ENCODE peak calls at places on chromosomes 4 and X, in four cellular contexts. E is uterus, T is tibial nerve, L is H1. S is an unnamed sample.

GRCh38 chr4:41546638-41547037 is 8.7 kb downstream of the LIMCH1 start:
- DNase-seq in E (no peak), T (no peak), L (no peak), S (no peak)

GRCh38 chr4:94463771-94464170 is 12.0 kb downstream of the PDLIM5 start:
- DNase-seq in E (no peak), T (no peak), L (no peak), S (no peak)

GRCh38 chr4:180855184-180855583 is 1388.0 kb upstream of the TENM3 start:
- DNase-seq in E (no peak), T (no peak), L (no peak), S (no peak)

GRCh38 chrX:149230689-149231088 is 274.4 kb downstream of the IDS start:
- DNase-seq in E (no peak), T (no peak), L (no peak), S (no peak)

GRCh38 chr4:8391972-8392371 is 48.6 kb downstream of the ACOX3 start:
- DNase-seq in E (peak; percentile 61), T (peak; percentile 45), L (no peak), S (no peak)

GRCh38 chrX:44570524-44570923 is 27.9 kb upstream of the FUNDC1 start:
- DNase-seq in E (no peak), T (no peak), L (no peak), S (no peak)

GRCh38 chr4:3310301-3311094 is 17.7 kb downstream of the RGS12 start:
- DNase-seq in E (no peak), T (no peak), L (no peak), S (peak; percentile 58)

GRCh38 chr4:40621592-40622512 is 7.8 kb downstream of the RBM47 start:
- DNase-seq in E (peak; percentile 30), T (peak; percentile 81), L (no peak), S (peak; percentile 84)

DNA sequence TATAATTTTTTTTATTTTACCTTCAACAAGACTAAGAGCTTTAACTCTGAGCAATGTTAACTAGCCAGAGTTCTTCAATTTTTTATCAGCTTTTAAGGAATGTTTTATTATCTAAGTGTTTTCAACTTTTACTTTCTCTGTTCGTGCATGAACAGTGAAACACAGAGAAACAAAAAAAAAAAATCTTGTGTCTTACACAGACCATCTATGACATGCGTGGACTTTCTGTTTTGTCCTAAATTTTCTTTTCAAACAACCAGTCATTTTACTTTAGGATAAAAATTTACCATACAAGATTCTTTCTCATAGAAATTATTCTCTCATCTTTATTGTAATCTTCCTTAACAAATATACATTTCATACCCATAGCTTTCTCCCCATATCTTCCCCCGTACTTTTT is 731.9 kb upstream of the PCDH10 start:
- DNase-seq in E (no peak), T (no peak), L (no peak), S (no peak)
- H3K9me3 ChIP-seq in E (no peaks in the 10 kb centered on the region), T (no peaks in the 10 kb centered on the region), L (peaks cover 58% of the 10 kb centered on the region), S (peaks cover 42% of the 10 kb centered on the region)

GRCh38 chr4:186651181-186651603 is 72.5 kb downstream of the FAT1 start:
- DNase-seq in E (no peak), T (no peak), L (no peak), S (no peak)

GRCh38 chr4:186647821-186648220 is 75.8 kb downstream of the FAT1 start:
- DNase-seq in E (no peak), T (no peak), L (no peak), S (no peak)

GRCh38 chr4:186653973-186654372 is 69.7 kb downstream of the FAT1 start:
- DNase-seq in E (no peak), T (no peak), L (no peak), S (no peak)

GRCh38 chr4:186650401-186651180 is 73.1 kb downstream of the FAT1 start:
- DNase-seq in E (no peak), T (no peak), L (no peak), S (no peak)

GRCh38 chr4:186651624-186652023 is 72.0 kb downstream of the FAT1 start:
- DNase-seq in E (no peak), T (peak; percentile 51), L (no peak), S (no peak)
- TF ChIP-seq POLR2A in E (no peak), T (peak; percentile 19), L (no peak), S (no peak)

DNA sequence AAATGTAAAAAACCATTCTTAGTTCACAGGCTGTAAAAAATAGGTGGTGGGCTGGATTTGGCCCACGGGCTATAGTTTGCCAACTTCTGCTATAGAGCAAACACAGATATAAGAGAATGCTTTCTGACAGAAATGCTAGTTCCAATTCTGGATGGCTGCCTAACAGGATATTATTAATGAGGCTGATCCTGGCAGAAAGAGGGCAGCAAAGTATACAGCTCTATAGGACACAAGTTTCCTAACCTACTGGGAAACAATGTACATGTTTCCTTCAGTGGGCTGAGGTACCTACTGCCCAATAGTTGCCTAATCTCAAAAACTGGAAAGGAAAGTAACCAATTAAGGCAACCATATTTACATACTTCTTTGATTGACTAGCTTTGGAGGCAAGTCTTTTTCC is 58.2 kb upstream of the UCP1 start:
- DNase-seq in E (no peak), T (no peak), L (no peak), S (no peak)
- H3K9me3 ChIP-seq in E (no peaks in the 10 kb centered on the region), T (no peaks in the 10 kb centered on the region), L (no peaks in the 10 kb centered on the region), S (no peaks in the 10 kb centered on the region)

DNA sequence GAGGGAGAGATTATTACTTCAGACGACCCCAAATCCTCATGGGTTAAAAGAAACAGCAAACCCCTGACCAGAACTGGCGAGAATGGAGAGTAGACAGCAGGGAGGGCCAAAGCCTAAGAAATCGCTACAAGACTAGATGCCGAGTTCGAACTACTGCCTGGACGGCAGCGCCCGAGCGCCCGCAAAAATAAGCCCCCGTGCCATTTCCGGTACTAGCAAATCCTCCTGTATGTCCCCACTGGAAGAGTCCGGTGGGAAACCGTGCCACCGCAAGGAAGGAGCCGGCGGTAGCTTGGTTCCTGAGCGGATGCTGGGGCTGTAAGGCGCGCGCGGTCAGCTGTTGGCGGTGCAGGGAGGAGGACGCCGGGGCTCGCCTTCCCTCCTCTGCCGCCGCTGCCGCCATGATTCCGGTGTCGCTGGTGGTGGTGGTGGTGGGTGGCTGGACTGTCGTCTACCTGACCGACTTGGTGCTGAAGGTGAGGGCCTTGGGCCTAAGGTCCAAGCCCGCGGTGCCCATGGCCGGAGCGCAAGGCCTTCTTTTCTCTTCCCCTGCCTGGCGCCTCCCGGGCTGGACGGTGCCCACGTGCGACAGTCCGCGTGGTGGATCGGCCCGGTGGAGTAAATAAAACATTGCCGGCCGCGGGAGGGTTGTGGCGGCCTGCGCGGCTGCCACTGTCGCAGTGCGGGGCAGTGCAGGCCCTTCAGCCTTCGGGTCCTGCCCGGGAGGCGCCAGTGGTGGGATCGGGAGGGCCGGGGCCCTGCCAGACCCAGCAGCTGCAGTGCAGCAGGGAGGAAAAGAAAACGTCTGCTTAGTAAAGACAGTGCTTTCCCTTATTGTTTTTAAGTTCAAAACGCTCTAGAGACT is at the start of gene MBTPS2:
- DNase-seq in E (peak; percentile 82), T (peak; percentile 59), L (peak; percentile 83), S (peak; percentile 93)
- TF ChIP-seq POLR2A in E (peak; percentile 40), T (peak; percentile 39), L (peak; percentile 85), S (no peak)

DNA sequence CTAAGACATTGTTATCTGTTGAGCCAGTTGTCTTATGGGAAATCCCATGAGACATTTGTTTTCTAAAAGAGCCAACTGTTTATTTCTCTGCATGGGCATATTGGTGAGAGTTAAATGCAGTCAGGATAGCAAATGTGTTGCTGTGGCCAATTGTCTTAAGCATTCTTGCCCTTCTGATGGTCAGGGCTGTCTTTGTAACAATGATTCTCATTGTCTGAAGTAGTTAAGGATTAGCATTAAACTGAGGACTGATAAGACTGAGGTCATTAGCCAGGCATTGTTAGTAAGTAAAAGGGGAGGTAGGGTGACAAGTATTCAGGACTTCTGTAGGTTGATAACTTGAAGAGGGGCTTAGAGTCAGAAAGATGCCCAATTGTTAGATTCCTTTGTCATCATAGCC is 11.2 kb upstream of the MORF4L2 start:
- DNase-seq in E (no peak), T (no peak), L (no peak), S (no peak)
- H3K9me3 ChIP-seq in E (no peaks in the 10 kb centered on the region), T (no peaks in the 10 kb centered on the region), L (no peaks in the 10 kb centered on the region), S (no peaks in the 10 kb centered on the region)

DNA sequence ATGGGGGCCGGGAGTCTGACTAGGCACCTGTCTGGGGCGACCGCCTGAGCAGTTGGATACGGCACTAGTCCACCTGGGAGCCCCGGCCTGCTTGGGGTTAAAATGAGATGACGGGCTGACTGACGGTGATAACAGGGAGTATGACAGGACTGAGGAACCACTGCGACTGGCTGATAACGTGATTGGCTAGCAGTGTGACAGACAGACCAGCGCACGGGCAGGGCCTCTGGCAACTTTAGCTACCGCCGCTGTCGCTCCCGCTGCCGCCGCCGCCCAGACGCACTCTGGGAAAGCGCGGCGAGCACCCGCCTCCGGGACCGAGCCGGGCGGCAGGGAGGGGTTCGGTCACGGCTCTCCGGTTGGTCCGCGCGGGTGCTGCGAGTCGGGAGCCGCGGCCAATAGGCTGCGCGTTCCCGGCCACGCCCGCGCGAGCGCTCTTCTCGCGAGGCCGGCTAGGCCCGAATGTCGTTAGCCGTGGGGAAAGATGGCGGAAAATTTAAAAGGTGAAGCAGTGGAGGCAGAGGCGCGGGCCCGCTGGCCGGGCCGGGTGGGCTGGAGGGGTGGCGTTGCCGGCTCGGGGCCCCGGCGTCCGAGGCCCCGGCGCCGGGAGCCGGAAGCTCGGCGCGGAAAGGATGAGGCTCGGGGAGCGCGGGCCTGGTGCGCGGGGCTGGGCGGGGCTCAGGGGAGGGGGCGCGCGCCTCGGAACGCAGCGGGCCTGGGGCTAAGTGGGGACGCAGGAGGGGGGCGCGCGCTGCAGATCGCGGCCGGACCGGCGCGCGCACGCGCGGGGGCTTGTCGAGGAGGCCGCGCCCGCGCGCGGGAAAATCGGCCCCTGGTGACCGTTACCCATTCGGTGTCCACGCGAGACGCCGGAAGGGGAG is at the start of gene SUV39H1:
- DNase-seq in E (peak; percentile 86), T (peak; percentile 65), L (peak; percentile 67), S (peak; percentile 96)
- TF ChIP-seq POLR2A in E (peak; percentile 92), T (peak; percentile 88), L (peak; percentile 66), S (peak; percentile 32)

GRCh38 chr4:159144112-159144694 is 41.3 kb downstream of the RAPGEF2 start:
- DNase-seq in E (no peak), T (no peak), L (no peak), S (no peak)

GRCh38 chr4:159142985-159143384 is 40.1 kb downstream of the RAPGEF2 start:
- DNase-seq in E (no peak), T (no peak), L (no peak), S (no peak)

GRCh38 chr4:159146007-159146330 is 43.1 kb downstream of the RAPGEF2 start:
- DNase-seq in E (no peak), T (no peak), L (no peak), S (no peak)

GRCh38 chr4:159145318-159146006 is 42.6 kb downstream of the RAPGEF2 start:
- DNase-seq in E (no peak), T (no peak), L (no peak), S (no peak)

DNA sequence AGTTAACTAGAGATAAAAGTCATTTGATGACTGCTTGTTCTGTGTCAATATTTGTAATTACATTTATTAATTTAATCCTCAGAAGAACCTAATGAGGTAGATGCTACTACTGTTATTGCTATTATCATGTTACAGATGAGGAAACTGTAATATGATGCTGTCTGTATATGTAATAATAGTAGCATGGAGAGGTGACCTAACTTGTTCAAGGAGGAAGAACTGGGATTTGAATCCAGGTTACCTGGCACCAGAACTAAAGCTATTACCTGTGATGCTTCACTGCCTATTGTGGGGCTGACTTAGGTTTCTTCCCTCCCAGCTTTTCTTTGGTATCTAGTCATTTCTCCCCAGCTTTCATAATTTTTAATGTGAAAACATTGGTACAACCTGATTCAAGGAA is 43.6 kb downstream of the RAPGEF2 start:
- DNase-seq in E (no peak), T (no peak), L (no peak), S (no peak)
- H3K9me3 ChIP-seq in E (no peaks in the 10 kb centered on the region), T (no peaks in the 10 kb centered on the region), L (no peaks in the 10 kb centered on the region), S (no peaks in the 10 kb centered on the region)

GRCh38 chrX:23783569-23784486 is 855 bp downstream of the SAT1 start:
- DNase-seq in E (no peak), T (no peak), L (no peak), S (no peak)
- TF ChIP-seq POLR2A in E (no peak), T (no peak), L (no peak), S (no peak)